ENCODE peak calls at places on chromosomes 4 and X, in ten cellular contexts. A is IMR-90, W is GM13976, Q is psoas muscle, R is progenitor cell of endocrine pancreas, X is left ventricle myocardium inferior, B is fibroblast of villous mesenchyme, G is omental fat pad, S is Calu3, D is coronary artery. H is an unnamed sample.

GRCh38 chrX:2589186-2590020 is 88.6 kb upstream of the DHRSX start:
- DNase-seq in A (peak; percentile 35), W (no peak), Q (no peak), R (no peak), X (no peak), B (no peak), G (no peak), S (no peak), D (no peak), H (no peak)

GRCh38 chr4:119210760-119211159 is 1.8 kb upstream of the USP53 start:
- DNase-seq in A (peak; percentile 68), W (no peak), Q (no peak), R (no peak), X (no peak), B (peak; percentile 44), G (no peak), S (no peak), D (no peak), H (no peak)

GRCh38 chrX:42495139-42495538 is 282.8 kb downstream of the PPP1R2C start:
- DNase-seq in A (no peak), W (no peak), Q (no peak), R (no peak), X (no peak), B (no peak), G (no peak), S (peak; percentile 15), D (no peak), H (no peak)

GRCh38 chr4:972651-973424 is 531 bp downstream of the DGKQ start:
- DNase-seq in A (no peak), W (peak; percentile 69), Q (peak; percentile 55), R (no peak), X (peak; percentile 40), B (peak; percentile 20), G (no peak), S (peak; percentile 20), D (no peak), H (no peak)

GRCh38 chrX:103585421-103586313 is at the start of gene TCEAL4:
- DNase-seq in A (no peak), W (peak; percentile 53), Q (peak; percentile 46), R (peak; percentile 36), X (peak; percentile 56), B (peak; percentile 23), G (no peak), S (peak; percentile 56), D (peak; percentile 77), H (peak; percentile 45)

GRCh38 chr4:109682875-109683274 is 20.4 kb downstream of the CASP6 start:
- DNase-seq in A (no peak), W (no peak), Q (no peak), R (no peak), X (no peak), B (no peak), G (no peak), S (no peak), D (no peak), H (no peak)

GRCh38 chr4:123941306-123941705 is 544.7 kb downstream of the SPRY1 start:
- DNase-seq in A (peak; percentile 61), W (no peak), Q (no peak), R (no peak), X (no peak), B (peak; percentile 14), G (no peak), S (no peak), D (no peak), H (no peak)

GRCh38 chrX:70386240-70386639 is 36.9 kb upstream of the GDPD2 start:
- DNase-seq in A (peak; percentile 37), W (no peak), Q (no peak), R (no peak), X (no peak), B (peak; percentile 6), G (no peak), S (no peak), D (no peak), H (no peak)

GRCh38 chr4:7421356-7422097 is 13.2 kb downstream of the PSAPL1 start:
- DNase-seq in A (no peak), W (no peak), Q (no peak), R (no peak), X (peak; percentile 4), B (no peak), G (no peak), S (no peak), D (peak; percentile 61), H (peak; percentile 76)

GRCh38 chrX:24145340-24146186 is 4.0 kb upstream of the ZFX start:
- DNase-seq in A (peak; percentile 54), W (no peak), Q (no peak), R (no peak), X (no peak), B (peak; percentile 40), G (no peak), S (peak; percentile 34), D (no peak), H (no peak)

GRCh38 chr4:94843222-94843621 is 85.5 kb downstream of the BMPR1B start:
- DNase-seq in A (no peak), W (no peak), Q (no peak), R (no peak), X (no peak), B (no peak), G (no peak), S (no peak), D (no peak), H (no peak)

GRCh38 chr4:78225236-78225635 is 168.1 kb downstream of the FRAS1 start:
- DNase-seq in A (no peak), W (no peak), Q (no peak), R (no peak), X (no peak), B (no peak), G (no peak), S (no peak), D (no peak), H (no peak)

GRCh38 chr4:186936496-186937375 is 213.1 kb upstream of the FAT1 start:
- DNase-seq in A (peak; percentile 88), W (no peak), Q (no peak), R (no peak), X (no peak), B (peak; percentile 86), G (no peak), S (peak; percentile 22), D (no peak), H (no peak)

GRCh38 chr4:18695733-18696527 is 674.4 kb upstream of the LCORL start:
- DNase-seq in A (no peak), W (no peak), Q (no peak), R (no peak), X (no peak), B (no peak), G (no peak), S (no peak), D (no peak), H (no peak)

GRCh38 chr4:38170800-38171199 is 210.6 kb downstream of the PTTG2 start:
- DNase-seq in A (no peak), W (no peak), Q (no peak), R (no peak), X (no peak), B (no peak), G (no peak), S (no peak), D (no peak), H (no peak)

GRCh38 chr4:23909671-23910070 is 19.8 kb upstream of the PPARGC1A start:
- DNase-seq in A (no peak), W (no peak), Q (no peak), R (no peak), X (no peak), B (no peak), G (no peak), S (no peak), D (no peak), H (no peak)

GRCh38 chr4:173311368-173311767 is 22.8 kb downstream of the HMGB2 start:
- DNase-seq in A (no peak), W (no peak), Q (no peak), R (no peak), X (no peak), B (no peak), G (no peak), S (no peak), D (no peak), H (no peak)

GRCh38 chr4:56844817-56845580 is 23.5 kb upstream of the SPINK2 start:
- DNase-seq in A (no peak), W (no peak), Q (no peak), R (no peak), X (no peak), B (peak; percentile 11), G (no peak), S (no peak), D (no peak), H (no peak)

GRCh38 chr4:174532479-174532878 is 10.2 kb upstream of the HPGD start:
- DNase-seq in A (no peak), W (no peak), Q (no peak), R (no peak), X (no peak), B (no peak), G (no peak), S (no peak), D (no peak), H (no peak)

GRCh38 chrX:80578518-80579105 is 158.4 kb downstream of the TENT5D start:
- DNase-seq in A (peak; percentile 6), W (peak; percentile 18), Q (no peak), R (no peak), X (no peak), B (peak; percentile 4), G (no peak), S (no peak), D (no peak), H (no peak)
- TF ChIP-seq CTCF in A (peak; percentile 46), W (peak; percentile 52), Q (peak; percentile 41), R (peak; percentile 27), X (peak; percentile 55), B (peak; percentile 39), G (no peak), S (peak; percentile 27), D (peak; percentile 29), H (no peak)

GRCh38 chr4:147730333-147730732 is 1.6 kb upstream of the ARHGAP10 start:
- DNase-seq in A (no peak), W (no peak), Q (no peak), R (no peak), X (no peak), B (peak; percentile 36), G (no peak), S (no peak), D (no peak), H (no peak)
- TF ChIP-seq CTCF in A (no peak), W (no peak), Q (no peak), R (no peak), X (no peak), B (no peak), G (no peak), S (no peak), D (no peak), H (no peak)

GRCh38 chrX:119455264-119455663 is 13.0 kb upstream of the SLC25A5 start:
- DNase-seq in A (peak; percentile 69), W (no peak), Q (no peak), R (no peak), X (no peak), B (peak; percentile 47), G (no peak), S (no peak), D (no peak), H (no peak)
- TF ChIP-seq CTCF in A (no peak), W (no peak), Q (no peak), R (no peak), X (no peak), B (no peak), G (no peak), S (no peak), D (no peak), H (no peak)

DNA sequence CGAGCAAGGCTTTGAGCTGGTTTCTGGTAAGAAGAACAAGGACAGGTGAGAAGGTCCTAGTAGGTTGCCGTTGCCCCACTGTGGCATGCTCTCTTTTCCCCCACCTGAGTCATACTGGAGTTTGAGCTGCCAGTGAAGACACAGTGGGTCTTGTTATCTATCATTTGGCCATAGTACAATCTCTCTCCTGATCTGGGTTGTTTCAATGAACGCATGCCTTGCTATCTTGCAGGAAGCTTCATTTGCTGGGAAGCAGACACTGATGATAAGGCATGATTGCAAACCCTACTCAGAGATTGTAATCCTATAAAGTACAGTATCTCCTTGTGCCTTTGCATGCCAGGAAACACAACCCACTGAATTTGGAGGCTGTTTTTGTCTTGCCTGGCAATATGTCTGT is 77.4 kb downstream of the CLNK start:
- DNase-seq in A (no peak), W (no peak), Q (no peak), R (no peak), X (no peak), B (peak; percentile 6), G (no peak), S (no peak), D (no peak), H (no peak)
- TF ChIP-seq CTCF in A (no peak), W (no peak), Q (no peak), R (no peak), X (no peak), B (no peak), G (no peak), S (no peak), D (no peak), H (no peak)